ENCODE peak calls at places on chromosomes 5 and 9, in ten cellular contexts. M is H9; L is prostate gland; O is CD8-positive, alpha-beta T cell; D is fibroblast of lung; U is osteoblast; Q is Peyer's patch; Z is cardiac muscle cell; E is endodermal cell; T is tibial artery. W is an unnamed sample.

GRCh38 chr9:13443380-13444271 is 164.1 kb upstream of the MPDZ start:
- DNase-seq in M (no peak), L (no peak), O (no peak), D (peak; percentile 14), U (no peak), Q (no peak), Z (no peak), E (no peak), T (no peak), W (no peak)

GRCh38 chr9:126860757-126861466 is 473 bp downstream of the ZBTB34 start:
- DNase-seq in M (no peak), L (no peak), O (no peak), D (no peak), U (peak; percentile 92), Q (peak; percentile 69), Z (peak; percentile 52), E (peak; percentile 79), T (peak; percentile 33), W (no peak)

GRCh38 chr5:57292336-57292735 is 118.5 kb downstream of the GPBP1 start:
- DNase-seq in M (no peak), L (no peak), O (no peak), D (no peak), U (no peak), Q (no peak), Z (no peak), E (no peak), T (no peak), W (no peak)

GRCh38 chr9:1354066-1354465 is 303.9 kb downstream of the DMRT2 start:
- DNase-seq in M (no peak), L (no peak), O (no peak), D (no peak), U (no peak), Q (no peak), Z (no peak), E (no peak), T (no peak), W (no peak)

GRCh38 chr9:135905380-135906282 is 1.7 kb downstream of the CAMSAP1 start:
- DNase-seq in M (no peak), L (no peak), O (no peak), D (peak; percentile 58), U (peak; percentile 83), Q (no peak), Z (no peak), E (no peak), T (no peak), W (no peak)

GRCh38 chr9:80954521-80954920 is 734.8 kb downstream of the TLE1 start:
- DNase-seq in M (no peak), L (no peak), O (no peak), D (no peak), U (no peak), Q (no peak), Z (no peak), E (no peak), T (no peak), W (no peak)

GRCh38 chr5:2783223-2783622 is 31.7 kb upstream of the IRX2 start:
- DNase-seq in M (no peak), L (no peak), O (no peak), D (no peak), U (no peak), Q (no peak), Z (no peak), E (no peak), T (no peak), W (no peak)

GRCh38 chr5:14298126-14298847 is 155.1 kb downstream of the TRIO start:
- DNase-seq in M (no peak), L (no peak), O (no peak), D (peak; percentile 70), U (no peak), Q (no peak), Z (no peak), E (no peak), T (no peak), W (peak; percentile 39)

GRCh38 chr5:117454716-117455212 is 880.1 kb upstream of the SEMA6A start:
- DNase-seq in M (peak; percentile 89), L (peak; percentile 25), O (no peak), D (peak; percentile 15), U (no peak), Q (peak; percentile 70), Z (peak; percentile 21), E (peak; percentile 93), T (peak; percentile 42), W (peak; percentile 49)

GRCh38 chr5:179288809-179289185 is 56.5 kb downstream of the ADAMTS2 start:
- DNase-seq in M (no peak), L (no peak), O (no peak), D (no peak), U (peak; percentile 58), Q (peak; percentile 20), Z (no peak), E (no peak), T (no peak), W (no peak)

GRCh38 chr5:98911221-98912040 is 17.4 kb downstream of the CHD1 start:
- DNase-seq in M (no peak), L (no peak), O (no peak), D (no peak), U (no peak), Q (no peak), Z (no peak), E (no peak), T (no peak), W (peak; percentile 89)

GRCh38 chr5:37668524-37669047 is 171.3 kb downstream of the GDNF start:
- DNase-seq in M (no peak), L (peak; percentile 63), O (no peak), D (peak; percentile 94), U (peak; percentile 85), Q (peak; percentile 51), Z (peak; percentile 5), E (peak; percentile 66), T (peak; percentile 62), W (peak; percentile 72)

DNA sequence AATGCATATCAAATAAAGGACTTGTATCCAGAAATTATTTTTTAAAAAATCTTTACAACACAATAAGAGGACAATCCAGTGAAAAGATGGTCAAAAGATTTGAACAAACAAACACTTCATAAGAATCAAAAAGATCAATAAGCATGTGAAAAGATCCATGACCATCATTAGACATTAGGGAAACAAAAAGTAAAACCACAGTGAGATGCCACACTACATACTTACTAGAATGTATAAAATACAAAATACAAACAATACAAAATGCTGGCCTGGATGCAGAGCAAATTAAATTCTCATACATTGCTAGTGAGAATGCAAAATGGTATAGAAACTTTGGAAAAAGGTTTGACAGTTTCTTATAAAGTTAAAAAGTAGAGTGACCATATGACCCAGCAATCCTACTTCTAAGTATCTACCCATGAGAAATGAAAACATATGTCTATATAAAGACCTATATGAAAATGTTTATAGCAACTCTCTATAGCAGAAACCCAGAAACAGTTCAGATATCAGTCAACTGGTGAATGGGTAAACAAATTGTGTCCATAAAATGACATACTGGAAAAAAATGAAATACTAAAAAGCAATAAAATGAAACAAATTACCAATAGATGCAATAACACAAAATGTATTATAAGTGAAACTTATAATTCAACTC is 426.1 kb downstream of the RAB3C start:
- DNase-seq in M (no peak), L (no peak), O (no peak), D (no peak), U (no peak), Q (no peak), Z (no peak), E (no peak), T (no peak), W (no peak)
- H3K4me1 ChIP-seq in M (no peaks in the 10 kb centered on the region), L (no peaks in the 10 kb centered on the region), O (no peaks in the 10 kb centered on the region), D (no peaks in the 10 kb centered on the region), U (no peaks in the 10 kb centered on the region), Q (no peaks in the 10 kb centered on the region), Z (no peaks in the 10 kb centered on the region), E (no peaks in the 10 kb centered on the region), T (no peaks in the 10 kb centered on the region), W (no peaks in the 10 kb centered on the region)

GRCh38 chr5:6287136-6287535 is 91.2 kb downstream of the MED10 start:
- DNase-seq in M (no peak), L (no peak), O (no peak), D (no peak), U (no peak), Q (no peak), Z (peak; percentile 5), E (peak; percentile 57), T (no peak), W (peak; percentile 15)

GRCh38 chr5:6286404-6286803 is 91.9 kb downstream of the MED10 start:
- DNase-seq in M (no peak), L (no peak), O (no peak), D (no peak), U (no peak), Q (no peak), Z (no peak), E (no peak), T (no peak), W (no peak)

GRCh38 chr5:6296524-6296923 is 81.8 kb downstream of the MED10 start:
- DNase-seq in M (no peak), L (no peak), O (no peak), D (no peak), U (no peak), Q (no peak), Z (no peak), E (no peak), T (no peak), W (no peak)

GRCh38 chr5:6291961-6292360 is 86.4 kb downstream of the MED10 start:
- DNase-seq in M (peak; percentile 41), L (no peak), O (no peak), D (no peak), U (no peak), Q (no peak), Z (peak; percentile 49), E (peak; percentile 72), T (no peak), W (peak; percentile 68)
- TF ChIP-seq CTCF in M (peak; percentile 67), L (peak; percentile 14), O (no peak), D (no peak), U (no peak), Q (no peak), Z (no peak), E (peak; percentile 75), T (no peak), W (peak; percentile 49)

GRCh38 chr5:131368866-131369265 is 105.0 kb downstream of the CDC42SE2 start:
- DNase-seq in M (no peak), L (no peak), O (no peak), D (no peak), U (no peak), Q (no peak), Z (no peak), E (no peak), T (no peak), W (no peak)
- H3K4me1 ChIP-seq in M (no peaks in the 10 kb centered on the region), L (no peaks in the 10 kb centered on the region), O (peaks cover 89% of the 10 kb centered on the region), D (peaks cover 2% of the 10 kb centered on the region), U (no peaks in the 10 kb centered on the region), Q (no peaks in the 10 kb centered on the region), Z (no peaks in the 10 kb centered on the region), E (no peaks in the 10 kb centered on the region), T (no peaks in the 10 kb centered on the region), W (no peaks in the 10 kb centered on the region)

DNA sequence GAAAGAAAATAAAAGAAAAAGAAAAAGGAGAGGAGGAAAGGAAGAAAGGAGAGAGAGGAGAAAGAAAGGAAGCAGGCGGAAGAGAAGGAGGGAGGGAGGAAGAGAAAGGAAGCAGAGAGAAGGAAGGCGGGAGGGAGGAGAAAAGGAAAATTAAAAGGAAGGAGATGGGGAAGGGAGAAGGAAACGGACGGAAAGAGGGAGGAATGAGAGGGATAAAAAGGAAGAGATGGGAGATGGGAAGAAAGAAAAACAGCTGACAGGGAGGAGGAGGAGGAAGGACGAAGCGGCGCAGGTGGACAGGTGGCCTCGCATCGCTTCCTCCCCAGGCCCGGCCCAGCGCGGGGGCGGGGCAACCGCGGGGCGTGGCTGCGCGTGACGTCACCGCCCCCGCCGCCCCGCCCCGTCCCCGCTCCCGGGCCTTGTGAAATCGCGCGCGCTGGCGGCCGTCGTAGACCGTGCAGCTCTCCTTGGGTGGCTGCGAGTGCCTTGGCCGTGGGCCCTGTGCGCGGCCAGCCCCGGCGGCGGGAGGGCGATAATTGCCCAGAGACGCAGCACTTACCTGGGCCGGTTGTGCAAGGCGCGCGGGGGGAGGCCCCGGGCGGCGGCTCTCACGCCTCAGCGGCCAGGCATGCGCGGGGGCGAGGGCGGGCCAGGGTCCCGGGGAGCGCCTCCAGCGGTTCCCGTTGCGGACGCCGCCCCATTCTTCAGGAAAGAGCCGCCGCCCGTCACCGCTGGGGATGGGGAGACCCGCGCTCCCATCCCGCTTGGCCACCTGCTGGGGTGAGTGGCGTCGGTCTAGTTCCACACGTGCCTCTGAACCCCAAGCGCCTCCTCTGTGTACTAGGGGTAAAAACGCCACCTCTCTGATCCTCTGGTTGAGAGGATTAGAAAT is 49.6 kb upstream of the FOXE1 start:
- DNase-seq in M (peak; percentile 79), L (peak; percentile 84), O (peak; percentile 47), D (peak; percentile 43), U (peak; percentile 97), Q (peak; percentile 85), Z (peak; percentile 83), E (peak; percentile 90), T (peak; percentile 34), W (peak; percentile 76)
- TF ChIP-seq CTCF in M (peak; percentile 20), L (peak; percentile 48), O (no peak), D (no peak), U (no peak), Q (no peak), Z (peak; percentile 3), E (peak; percentile 51), T (no peak), W (no peak)